ENCODE peak calls at places on chromosomes 11 and 22, in ten cellular contexts. E is A549; T is epithelial cell of esophagus; C is NCI-H226; X is lower leg skin; Y is cerebellar nuclear complex; H is stimulated activated CD4-positive, alpha-beta T cell treated with anti-CD3 and anti-CD28 coated beads, Interleukin-1b, Interleukin-23, amount 100 ng/mL, for 48 hours; V is tibial artery; A is dorsolateral prefrontal cortex; K is germinal center. I is an unnamed sample.

GRCh38 chr11:132312616-132313210 is 942.3 kb downstream of the NTM start:
- DNase-seq in T (peak), V (no peak), X (no peak), Y (no peak), C (no peak), K (peak), H (no peak), A (no peak), E (peak), I (no peak)

GRCh38 chr22:40491990-40492631 is 121.7 kb downstream of the SGSM3 start:
- DNase-seq in X (peak), Y (peak), V (no peak), A (no peak), E (no peak), C (no peak), T (no peak), H (no peak), K (peak), I (no peak)

GRCh38 chr22:30546616-30547015 is at the start of gene SEC14L6:
- DNase-seq in Y (no peak), A (no peak), K (no peak), V (no peak), X (no peak), H (no peak), T (no peak), C (no peak), E (no peak), I (no peak)

GRCh38 chr11:1640076-1640946 is 10.7 kb downstream of the KRTAP5-5 start:
- DNase-seq in C (no peak), T (peak), H (no peak), X (no peak), Y (no peak), A (no peak), V (no peak), K (peak), E (peak), I (peak)

GRCh38 chr11:44700009-44700408 is 26.8 kb upstream of the TSPAN18 start:
- DNase-seq in T (no peak), K (no peak), H (no peak), X (no peak), C (no peak), A (no peak), V (no peak), E (no peak), Y (no peak), I (no peak)

GRCh38 chr22:37275134-37275533 is 7.2 kb upstream of the CYTH4 start:
- DNase-seq in E (no peak), C (no peak), T (no peak), A (no peak), V (no peak), H (no peak), Y (no peak), K (no peak), X (no peak), I (no peak)

GRCh38 chr11:117830674-117831351 is 6.3 kb upstream of the FXYD2 start:
- DNase-seq in V (peak), H (no peak), K (no peak), X (no peak), C (no peak), E (no peak), Y (no peak), A (no peak), T (no peak), I (peak)

GRCh38 chr11:116691779-116692178 is 81.0 kb downstream of the BUD13 start:
- DNase-seq in V (no peak), Y (no peak), E (no peak), X (no peak), K (peak), T (peak), C (no peak), H (peak), A (peak), I (peak)

GRCh38 chr11:90744169-90744568 is 521.3 kb upstream of the CHORDC1 start:
- DNase-seq in E (no peak), H (no peak), Y (no peak), T (no peak), K (no peak), A (no peak), X (no peak), V (no peak), C (no peak), I (no peak)

GRCh38 chr11:78810489-78811090 is 235.9 kb upstream of the NARS2 start:
- DNase-seq in C (no peak), Y (no peak), A (no peak), T (no peak), K (no peak), X (no peak), V (no peak), H (no peak), E (no peak), I (no peak)

GRCh38 chr11:16933756-16934603 is 80.2 kb downstream of the PLEKHA7 start:
- DNase-seq in Y (no peak), C (peak), T (no peak), H (no peak), V (no peak), A (no peak), X (no peak), K (no peak), E (no peak), I (no peak)

GRCh38 chr11:135009125-135009524 is 597.1 kb upstream of the B3GAT1 start:
- DNase-seq in H (no peak), V (no peak), Y (no peak), A (no peak), C (no peak), X (no peak), K (no peak), T (no peak), E (no peak), I (no peak)

GRCh38 chr22:46146329-46146728 is 4.0 kb upstream of the PPARA start:
- DNase-seq in Y (no peak), X (no peak), V (no peak), K (no peak), C (no peak), H (no peak), T (no peak), A (no peak), E (no peak), I (no peak)

GRCh38 chr11:63610604-63611394 is 3.4 kb downstream of the PLAAT3 start:
- DNase-seq in H (no peak), E (no peak), V (no peak), C (no peak), K (no peak), T (no peak), X (no peak), A (no peak), Y (no peak), I (no peak)

I was measured in activated CD4-positive, alpha-beta T cell treated with anti-CD3 and anti-CD28 coated beads for 48 hours.